ENCODE peak calls at places on chromosome 17, in seven cellular contexts. L, P, E, G, M, I and A are unnamed samples.
A peak's percentile ranks its signal among the peaks of the same experiment; 100 is the strongest.

GRCh38 chr17:81641825-81642489 is 5.0 kb downstream of the TSPAN10 start:
- DNase-seq in I (no peak), P (no peak), E (no peak), L (no peak), M (no peak), G (no peak), A (no peak)

GRCh38 chr17:81400154-81400938 is 5.1 kb downstream of the BAHCC1 start:
- DNase-seq in P (no peak), M (peak; percentile 37), E (no peak), I (no peak), G (peak; percentile 61), L (no peak), A (no peak)

GRCh38 chr17:76388966-76389888 is 4.8 kb downstream of the SPHK1 start:
- DNase-seq in P (no peak), G (no peak), E (no peak), L (no peak), M (no peak), I (no peak), A (peak; percentile 41)

GRCh38 chr17:43927101-43927935 is 15.0 kb downstream of the PPY start:
- DNase-seq in I (no peak), P (no peak), G (no peak), L (no peak), M (peak; percentile 63), E (no peak), A (no peak)

GRCh38 chr17:78263063-78263735 is 31.8 kb downstream of the TMEM235 start:
- DNase-seq in P (no peak), L (no peak), E (peak; percentile 91), I (no peak), G (no peak), M (peak; percentile 37), A (no peak)

GRCh38 chr17:13462161-13462560 is 139.6 kb downstream of the HS3ST3A1 start:
- DNase-seq in M (no peak), P (no peak), I (no peak), E (no peak), L (no peak), G (no peak), A (no peak)

GRCh38 chr17:77507116-77507885 is 366.5 kb downstream of the SEC14L1 start:
- DNase-seq in E (peak; percentile 72), M (no peak), I (peak; percentile 29), P (no peak), L (no peak), G (no peak), A (no peak)

GRCh38 chr17:20121359-20122235 is 112.4 kb downstream of the SPECC1 start:
- DNase-seq in L (peak; percentile 80), P (peak; percentile 32), I (peak; percentile 78), M (peak; percentile 82), G (peak; percentile 61), E (no peak), A (peak; percentile 81)

GRCh38 chr17:76156662-76156991 is 15.6 kb upstream of the FOXJ1 start:
- DNase-seq in G (no peak), L (no peak), I (no peak), P (no peak), M (no peak), E (no peak), A (no peak)